ENCODE peak calls at places on chromosomes 2 and 18, in seven cellular contexts. Q, O, I, U, F, L and S are unnamed samples.

GRCh38 chr2:147631294-147631693 is 213.5 kb upstream of the ACVR2A start:
- DNase-seq in Q (no peak), O (no peak), I (no peak), U (no peak), F (no peak), L (no peak), S (no peak)

GRCh38 chr18:49459404-49460171 is 857 bp downstream of the DYM start:
- DNase-seq in Q (peak), O (no peak), I (no peak), U (peak), F (no peak), L (no peak), S (no peak)

GRCh38 chr2:37602040-37602439 is 69.4 kb downstream of the CDC42EP3 start:
- DNase-seq in Q (no peak), O (no peak), I (no peak), U (no peak), F (no peak), L (no peak), S (no peak)

GRCh38 chr2:100053499-100053898 is 88.9 kb downstream of the AFF3 start:
- DNase-seq in Q (no peak), O (no peak), I (no peak), U (no peak), F (no peak), L (no peak), S (no peak)

GRCh38 chr2:231227309-231228162 is 29.1 kb downstream of the ARMC9 start:
- DNase-seq in Q (peak), O (no peak), I (peak), U (peak), F (peak), L (no peak), S (peak)

GRCh38 chr18:76791106-76791505 is 31.3 kb upstream of the ZNF236 start:
- DNase-seq in Q (no peak), O (no peak), I (no peak), U (no peak), F (no peak), L (no peak), S (no peak)

GRCh38 chr18:32542221-32542798 is 71.6 kb upstream of the GAREM1 start:
- DNase-seq in Q (no peak), O (no peak), I (no peak), U (peak), F (no peak), L (no peak), S (peak)

GRCh38 chr2:11099122-11100065 is 55.9 kb upstream of the SLC66A3 start:
- DNase-seq in Q (no peak), O (no peak), I (no peak), U (no peak), F (no peak), L (no peak), S (no peak)

GRCh38 chr2:237320801-237321563 is 93.0 kb downstream of the COL6A3 start:
- DNase-seq in Q (peak), O (peak), I (no peak), U (no peak), F (no peak), L (no peak), S (no peak)

GRCh38 chr2:96146881-96147592 is 1.8 kb upstream of the DUSP2 start:
- DNase-seq in Q (peak), O (peak), I (peak), U (no peak), F (peak), L (no peak), S (no peak)

GRCh38 chr2:99386011-99386410 is 48.8 kb downstream of the EIF5B start:
- DNase-seq in Q (no peak), O (no peak), I (peak), U (no peak), F (peak), L (no peak), S (no peak)

GRCh38 chr2:42297322-42297936 is 63.6 kb downstream of the COX7A2L start:
- DNase-seq in Q (no peak), O (no peak), I (no peak), U (no peak), F (no peak), L (no peak), S (no peak)

GRCh38 chr2:179020156-179020750 is 29.7 kb downstream of the CCDC141 start:
- DNase-seq in Q (peak), O (peak), I (no peak), U (peak), F (peak), L (no peak), S (no peak)

GRCh38 chr2:142165790-142166189 is 35.0 kb upstream of the LRP1B start:
- DNase-seq in Q (peak), O (no peak), I (peak), U (peak), F (peak), L (no peak), S (peak)

GRCh38 chr2:133817680-133818566 is 249.7 kb upstream of the NCKAP5 start:
- DNase-seq in Q (peak), O (no peak), I (peak), U (peak), F (peak), L (no peak), S (peak)

GRCh38 chr2:2847131-2847740 is 516.2 kb upstream of the MYT1L start:
- DNase-seq in Q (no peak), O (peak), I (no peak), U (no peak), F (no peak), L (no peak), S (no peak)

GRCh38 chr2:159968282-159968900 is 94.0 kb downstream of the PLA2R1 start:
- DNase-seq in Q (peak), O (no peak), I (peak), U (peak), F (peak), L (no peak), S (no peak)

GRCh38 chr2:12675352-12675795 is 41.4 kb upstream of the TRIB2 start:
- DNase-seq in Q (peak), O (no peak), I (peak), U (peak), F (peak), L (no peak), S (no peak)

GRCh38 chr2:216090369-216090786 is 8.7 kb downstream of the TMEM169 start:
- DNase-seq in Q (peak), O (no peak), I (peak), U (peak), F (no peak), L (no peak), S (no peak)

GRCh38 chr2:119550346-119550745 is 6.1 kb downstream of the CFAP221 start:
- DNase-seq in Q (no peak), O (no peak), I (no peak), U (peak), F (peak), L (no peak), S (no peak)

GRCh38 chr18:62857278-62857976 is 142.1 kb downstream of the PHLPP1 start:
- DNase-seq in Q (no peak), O (no peak), I (no peak), U (no peak), F (no peak), L (no peak), S (no peak)

GRCh38 chr2:15568874-15569273 is 7.7 kb upstream of the NBAS start:
- DNase-seq in Q (no peak), O (no peak), I (no peak), U (no peak), F (no peak), L (no peak), S (no peak)

GRCh38 chr2:37679072-37679695 is 7.7 kb upstream of the CDC42EP3 start:
- DNase-seq in Q (no peak), O (no peak), I (no peak), U (no peak), F (no peak), L (no peak), S (no peak)

GRCh38 chr2:8165550-8165949 is 516.3 kb upstream of the ID2 start:
- DNase-seq in Q (no peak), O (no peak), I (no peak), U (no peak), F (no peak), L (no peak), S (no peak)

GRCh38 chr2:230129343-230129742 is 60.6 kb upstream of the SLC16A14 start:
- DNase-seq in Q (no peak), O (no peak), I (no peak), U (no peak), F (no peak), L (no peak), S (no peak)

GRCh38 chr2:215772634-215773563 is 240.5 kb downstream of the MREG start:
- DNase-seq in Q (peak), O (no peak), I (no peak), U (no peak), F (no peak), L (no peak), S (no peak)

GRCh38 chr18:76568726-76569125 is 73.7 kb upstream of the ZNF516 start:
- DNase-seq in Q (no peak), O (no peak), I (no peak), U (peak), F (peak), L (no peak), S (no peak)

DNA sequence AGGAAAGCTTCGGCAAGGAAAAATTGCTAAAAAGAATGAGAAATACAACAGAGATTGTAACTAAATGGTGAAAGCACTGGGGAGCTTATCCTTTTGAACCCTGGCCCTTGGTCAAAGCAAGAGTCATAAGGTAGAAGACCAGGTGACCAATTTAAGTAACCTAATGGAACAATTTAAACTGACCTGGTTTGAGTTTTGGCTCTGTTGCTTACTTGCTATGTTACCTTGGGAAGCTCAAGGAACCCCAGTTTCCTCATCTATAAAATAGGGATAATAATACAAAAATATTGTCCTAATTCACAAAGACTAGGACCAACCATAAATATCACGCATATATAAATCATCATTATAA is 48.6 kb downstream of the NHEJ1 start:
- DNase-seq in Q (no peak), O (no peak), I (no peak), U (no peak), F (no peak), L (no peak), S (no peak)
- H3K4me3 ChIP-seq in Q (no peak), O (no peak), I (no peak), U (no peak), F (no peak), L (no peak), S (no peak)

DNA sequence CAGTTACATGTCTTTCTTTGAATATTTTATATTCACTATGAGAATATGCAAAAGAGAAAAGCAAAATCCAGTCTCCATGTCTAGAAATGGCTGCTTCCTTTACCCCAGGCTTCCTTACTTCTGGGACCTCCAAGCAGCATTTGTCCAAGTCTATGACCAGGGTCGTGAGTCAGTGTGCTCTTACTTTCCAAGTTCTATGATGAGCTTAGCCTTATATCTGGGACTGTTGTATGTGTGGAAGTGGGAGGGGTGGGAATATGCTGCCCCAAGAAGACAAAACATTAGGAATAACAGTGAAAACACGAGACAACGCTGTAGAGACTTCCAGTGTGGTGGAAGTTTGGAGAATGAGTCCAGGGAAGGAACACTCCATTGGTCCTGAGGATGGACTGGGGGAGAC is 21.2 kb upstream of the CHRNA1 start:
- DNase-seq in Q (no peak), O (no peak), I (no peak), U (no peak), F (no peak), L (no peak), S (no peak)
- TF ChIP-seq CTCF in Q (no peak), O (no peak), I (no peak), U (no peak), F (no peak), L (no peak), S (no peak)

DNA sequence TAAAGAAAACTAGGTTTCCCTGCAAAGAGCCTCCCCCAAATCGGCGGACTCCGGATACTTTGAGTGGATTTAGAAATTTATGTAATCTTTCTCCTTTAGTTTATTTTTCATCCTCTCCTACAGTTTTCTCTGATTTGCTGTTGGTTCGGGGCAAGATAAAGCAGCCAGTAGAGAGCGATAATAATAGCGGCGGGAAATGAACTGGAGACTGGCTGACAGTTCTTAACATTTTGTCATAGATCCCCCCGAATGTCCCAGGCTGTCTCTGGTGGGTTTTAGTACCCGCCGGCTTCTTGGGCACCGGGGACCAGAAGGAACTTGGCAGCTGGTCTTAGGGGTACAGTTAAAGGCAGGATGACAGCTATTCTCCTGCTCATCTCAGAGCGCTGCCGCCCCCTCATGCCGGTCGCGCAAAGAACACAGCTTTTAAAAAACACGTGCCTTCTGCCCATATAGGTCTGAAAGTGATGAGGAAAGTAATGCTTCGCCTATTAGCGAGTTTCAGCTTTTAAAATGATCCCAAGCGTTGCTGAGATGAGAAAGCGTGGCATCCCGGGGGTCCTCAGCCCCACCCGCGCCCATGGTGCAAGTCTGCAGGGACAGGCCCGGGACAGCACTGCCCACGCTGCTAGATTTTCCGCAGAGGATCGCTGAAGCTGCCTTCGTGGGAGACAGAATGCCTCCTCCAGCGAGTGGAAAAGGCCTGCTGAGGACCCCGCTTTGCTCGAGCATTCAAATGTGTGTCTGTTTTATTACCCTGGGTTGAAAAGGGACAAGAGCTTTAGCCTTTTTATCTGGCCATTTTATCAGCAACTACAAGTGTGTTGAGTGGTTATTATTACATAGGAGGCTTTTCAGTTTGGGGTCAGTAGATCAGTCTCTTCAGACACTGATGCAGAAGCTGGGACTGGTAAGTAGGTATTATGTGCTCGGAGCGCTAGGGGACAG is 3.8 kb downstream of the ONECUT2 start:
- DNase-seq in Q (no peak), O (no peak), I (no peak), U (no peak), F (no peak), L (no peak), S (no peak)
- H3K4me3 ChIP-seq in Q (no peak), O (peak), I (no peak), U (no peak), F (no peak), L (peak), S (peak)

DNA sequence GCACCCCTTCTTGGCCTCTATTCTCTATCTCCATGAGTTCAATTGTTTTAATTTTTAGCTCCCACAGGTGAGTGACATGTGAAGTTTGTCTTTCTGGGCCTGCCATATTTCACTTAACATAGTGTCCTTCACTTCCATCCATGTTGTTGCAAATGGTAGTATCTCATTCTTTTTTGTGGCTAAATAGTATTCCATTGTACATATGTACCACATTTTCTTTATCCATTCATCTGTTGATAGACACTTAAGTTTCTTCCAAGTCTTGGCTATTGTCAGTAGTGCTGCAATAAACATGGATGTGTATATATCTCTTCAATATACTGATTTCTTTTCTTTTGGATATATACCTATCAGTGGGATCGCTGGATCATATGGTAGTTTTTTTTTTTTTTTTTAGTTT is 9.0 kb downstream of the STRADB start:
- DNase-seq in Q (no peak), O (no peak), I (no peak), U (no peak), F (no peak), L (no peak), S (no peak)
- TF ChIP-seq CTCF in Q (no peak), O (no peak), I (no peak), U (no peak), F (no peak), L (no peak), S (no peak)

GRCh38 chr2:85135066-85135914 is 2.1 kb downstream of the TCF7L1 start:
- DNase-seq in Q (no peak), O (no peak), I (no peak), U (peak), F (no peak), L (no peak), S (no peak)
- H3K4me3 ChIP-seq in Q (peak), O (peak), I (peak), U (peak), F (peak), L (peak), S (no peak)

DNA sequence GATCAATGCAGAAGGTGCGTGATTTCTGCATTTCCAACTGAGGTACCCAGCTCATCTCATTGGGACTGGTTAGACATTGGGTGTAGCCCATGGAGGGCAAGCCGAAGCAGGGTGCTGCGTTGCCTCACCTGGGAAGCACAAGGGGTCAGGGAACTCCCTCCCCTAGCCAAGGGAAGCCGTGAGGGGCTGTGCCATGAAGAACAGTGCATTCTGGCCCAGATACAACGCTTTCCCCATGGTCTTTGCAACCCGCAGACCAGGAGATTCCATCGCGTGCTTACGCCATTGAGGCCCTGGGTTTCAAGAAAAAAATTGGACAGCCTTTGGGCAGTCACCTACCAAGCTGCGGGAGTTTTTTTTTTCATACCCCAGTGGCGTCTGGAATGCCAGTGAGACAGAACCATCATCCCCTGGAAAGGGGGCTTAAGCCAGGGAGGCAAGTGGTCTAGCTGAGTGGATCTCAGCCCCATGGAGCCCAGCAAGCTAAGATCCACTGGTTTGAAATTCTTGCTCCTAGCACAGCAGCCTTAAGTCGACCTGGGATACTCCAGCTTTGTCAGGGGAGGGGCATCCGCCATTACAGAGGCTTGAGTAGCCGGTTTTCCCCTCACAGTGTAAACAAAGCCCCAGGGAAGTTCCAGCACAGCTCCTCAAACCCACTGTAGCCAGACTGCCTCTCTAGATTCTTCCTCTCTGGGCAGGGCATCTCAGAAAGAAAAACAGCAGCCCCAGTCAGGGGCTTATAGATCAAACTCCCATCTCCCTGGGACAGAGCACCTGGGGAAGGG is 21.7 kb downstream of the TFPI start:
- DNase-seq in Q (no peak), O (no peak), I (no peak), U (no peak), F (no peak), L (no peak), S (no peak)
- TF ChIP-seq CTCF in Q (no peak), O (no peak), I (no peak), U (no peak), F (no peak), L (no peak), S (no peak)

GRCh38 chr18:3265564-3266033 is 3.7 kb downstream of the MYL12B start:
- DNase-seq in Q (peak), O (no peak), I (no peak), U (peak), F (no peak), L (no peak), S (no peak)
- H3K4me3 ChIP-seq in Q (no peak), O (peak), I (no peak), U (no peak), F (no peak), L (peak), S (no peak)